ENCODE peak calls at places on chromosomes 3 and 15, in four cellular contexts. One of them, this sample, is unnamed.

GRCh38 chr3:188365978-188366698 is 212.2 kb downstream of the LPP start:
- DNase-seq in A549: peak; percentile 39
- DNase-seq in suprapubic skin: no peak
- DNase-seq in mesenchymal stem cell: peak; percentile 49
- DNase-seq in this sample: no peak

GRCh38 chr3:73484656-73485248 is 140.0 kb downstream of the PDZRN3 start:
- DNase-seq in A549: no peak
- DNase-seq in suprapubic skin: no peak
- DNase-seq in mesenchymal stem cell: no peak
- DNase-seq in this sample: no peak

GRCh38 chr3:31614162-31614921 is 81.6 kb downstream of the STT3B start:
- DNase-seq in A549: no peak
- DNase-seq in suprapubic skin: no peak
- DNase-seq in mesenchymal stem cell: no peak
- DNase-seq in this sample: no peak

GRCh38 chr3:10155658-10156057 is 9.1 kb upstream of the IRAK2 start:
- DNase-seq in A549: no peak
- DNase-seq in suprapubic skin: no peak
- DNase-seq in mesenchymal stem cell: no peak
- DNase-seq in this sample: no peak

GRCh38 chr15:59326856-59327255 is 45.8 kb downstream of the MYO1E start:
- DNase-seq in A549: no peak
- DNase-seq in suprapubic skin: no peak
- DNase-seq in mesenchymal stem cell: no peak
- DNase-seq in this sample: no peak

GRCh38 chr3:138465927-138466326 is 31.5 kb downstream of the ESYT3 start:
- DNase-seq in A549: no peak
- DNase-seq in suprapubic skin: no peak
- DNase-seq in mesenchymal stem cell: no peak
- DNase-seq in this sample: no peak

GRCh38 chr15:88250826-88251225 is 5.7 kb downstream of the NTRK3 start:
- DNase-seq in A549: no peak
- DNase-seq in suprapubic skin: no peak
- DNase-seq in mesenchymal stem cell: no peak
- DNase-seq in this sample: no peak

GRCh38 chr15:64430000-64430735 is 30.2 kb upstream of the ZNF609 start:
- DNase-seq in A549: no peak
- DNase-seq in suprapubic skin: no peak
- DNase-seq in mesenchymal stem cell: peak; percentile 83
- DNase-seq in this sample: no peak

GRCh38 chr15:35980719-35981118 is 434.8 kb upstream of the DPH6 start:
- DNase-seq in A549: peak; percentile 0
- DNase-seq in suprapubic skin: no peak
- DNase-seq in mesenchymal stem cell: peak; percentile 46
- DNase-seq in this sample: no peak

GRCh38 chr3:132265008-132265407 is 52.2 kb upstream of the ACP3 start:
- DNase-seq in A549: peak; percentile 30
- DNase-seq in suprapubic skin: no peak
- DNase-seq in mesenchymal stem cell: no peak
- DNase-seq in this sample: no peak

GRCh38 chr3:152360966-152361365 is 92.2 kb downstream of the MBNL1 start:
- DNase-seq in A549: no peak
- DNase-seq in suprapubic skin: no peak
- DNase-seq in mesenchymal stem cell: no peak
- DNase-seq in this sample: no peak

GRCh38 chr15:40344631-40345120 is 3.9 kb upstream of the CCDC9B start:
- DNase-seq in A549: peak; percentile 55
- DNase-seq in suprapubic skin: no peak
- DNase-seq in mesenchymal stem cell: peak; percentile 75
- DNase-seq in this sample: no peak

GRCh38 chr3:30221622-30222021 is 384.8 kb upstream of the TGFBR2 start:
- DNase-seq in A549: no peak
- DNase-seq in suprapubic skin: no peak
- DNase-seq in mesenchymal stem cell: peak; percentile 55
- DNase-seq in this sample: no peak

GRCh38 chr15:36814708-36815107 is 235.3 kb downstream of the CDIN1 start:
- DNase-seq in A549: peak; percentile 26
- DNase-seq in suprapubic skin: no peak
- DNase-seq in mesenchymal stem cell: no peak
- DNase-seq in this sample: no peak

GRCh38 chr15:101014921-101015841 is 96.0 kb downstream of the LRRK1 start:
- DNase-seq in A549: peak; percentile 68
- DNase-seq in suprapubic skin: peak; percentile 83
- DNase-seq in mesenchymal stem cell: peak; percentile 68
- DNase-seq in this sample: peak; percentile 81

GRCh38 chr3:73024836-73025235 is 28.2 kb downstream of the PPP4R2 start:
- DNase-seq in A549: no peak
- DNase-seq in suprapubic skin: no peak
- DNase-seq in mesenchymal stem cell: no peak
- DNase-seq in this sample: no peak

GRCh38 chr15:59197459-59197858 is 9.2 kb upstream of the LDHAL6B start:
- DNase-seq in A549: no peak
- DNase-seq in suprapubic skin: no peak
- DNase-seq in mesenchymal stem cell: no peak
- DNase-seq in this sample: no peak

GRCh38 chr3:145820175-145820574 is 340.8 kb downstream of the PLOD2 start:
- DNase-seq in A549: no peak
- DNase-seq in suprapubic skin: no peak
- DNase-seq in mesenchymal stem cell: no peak
- DNase-seq in this sample: no peak

GRCh38 chr3:45226206-45226915 is at the start of gene TMEM158:
- DNase-seq in A549: peak; percentile 45
- DNase-seq in suprapubic skin: peak; percentile 88
- DNase-seq in mesenchymal stem cell: peak; percentile 85
- DNase-seq in this sample: peak; percentile 87

GRCh38 chr15:69502470-69503045 is 49.9 kb downstream of the RPLP1 start:
- DNase-seq in A549: no peak
- DNase-seq in suprapubic skin: peak; percentile 35
- DNase-seq in mesenchymal stem cell: no peak
- DNase-seq in this sample: peak; percentile 30

GRCh38 chr3:156983559-156983958 is 157.4 kb downstream of the LEKR1 start:
- DNase-seq in A549: no peak
- DNase-seq in suprapubic skin: no peak
- DNase-seq in mesenchymal stem cell: no peak
- DNase-seq in this sample: no peak

GRCh38 chr3:59678042-59678707 is 628.4 kb upstream of the CFAP20DC start:
- DNase-seq in A549: no peak
- DNase-seq in suprapubic skin: no peak
- DNase-seq in mesenchymal stem cell: no peak
- DNase-seq in this sample: no peak

GRCh38 chr3:184175506-184175905 is 851 bp downstream of the AP2M1 start:
- DNase-seq in A549: no peak
- DNase-seq in suprapubic skin: no peak
- DNase-seq in mesenchymal stem cell: peak; percentile 4
- DNase-seq in this sample: no peak

GRCh38 chr3:126982522-126983175 is at the start of gene PLXNA1:
- DNase-seq in A549: peak; percentile 81
- DNase-seq in suprapubic skin: no peak
- DNase-seq in mesenchymal stem cell: peak; percentile 87
- DNase-seq in this sample: peak; percentile 35

GRCh38 chr3:178736300-178736699 is 200.1 kb downstream of the KCNMB2 start:
- DNase-seq in A549: no peak
- DNase-seq in suprapubic skin: no peak
- DNase-seq in mesenchymal stem cell: no peak
- DNase-seq in this sample: no peak

GRCh38 chr3:164890061-164890460 is 188.2 kb downstream of the SI start:
- DNase-seq in A549: no peak
- DNase-seq in suprapubic skin: no peak
- DNase-seq in mesenchymal stem cell: no peak
- DNase-seq in this sample: no peak

GRCh38 chr3:87771338-87772059 is 287.3 kb downstream of the CGGBP1 start:
- DNase-seq in A549: peak; percentile 57
- DNase-seq in suprapubic skin: no peak
- DNase-seq in mesenchymal stem cell: peak; percentile 7
- DNase-seq in this sample: no peak

GRCh38 chr3:38133557-38134405 is 3.1 kb downstream of the ACAA1 start:
- DNase-seq in A549: no peak
- DNase-seq in suprapubic skin: peak; percentile 58
- DNase-seq in mesenchymal stem cell: no peak
- DNase-seq in this sample: peak; percentile 50

GRCh38 chr15:28942046-28942445 is 56.3 kb downstream of the APBA2 start:
- DNase-seq in A549: no peak
- DNase-seq in suprapubic skin: peak; percentile 48
- DNase-seq in mesenchymal stem cell: no peak
- DNase-seq in this sample: peak; percentile 34

GRCh38 chr3:130967281-130967680 is 59.3 kb downstream of the ASTE1 start:
- DNase-seq in A549: no peak
- DNase-seq in suprapubic skin: no peak
- DNase-seq in mesenchymal stem cell: no peak
- DNase-seq in this sample: no peak

GRCh38 chr3:16548721-16549120 is 35.2 kb upstream of the RFTN1 start:
- DNase-seq in A549: no peak
- DNase-seq in suprapubic skin: no peak
- DNase-seq in mesenchymal stem cell: peak; percentile 21
- DNase-seq in this sample: no peak

DNA sequence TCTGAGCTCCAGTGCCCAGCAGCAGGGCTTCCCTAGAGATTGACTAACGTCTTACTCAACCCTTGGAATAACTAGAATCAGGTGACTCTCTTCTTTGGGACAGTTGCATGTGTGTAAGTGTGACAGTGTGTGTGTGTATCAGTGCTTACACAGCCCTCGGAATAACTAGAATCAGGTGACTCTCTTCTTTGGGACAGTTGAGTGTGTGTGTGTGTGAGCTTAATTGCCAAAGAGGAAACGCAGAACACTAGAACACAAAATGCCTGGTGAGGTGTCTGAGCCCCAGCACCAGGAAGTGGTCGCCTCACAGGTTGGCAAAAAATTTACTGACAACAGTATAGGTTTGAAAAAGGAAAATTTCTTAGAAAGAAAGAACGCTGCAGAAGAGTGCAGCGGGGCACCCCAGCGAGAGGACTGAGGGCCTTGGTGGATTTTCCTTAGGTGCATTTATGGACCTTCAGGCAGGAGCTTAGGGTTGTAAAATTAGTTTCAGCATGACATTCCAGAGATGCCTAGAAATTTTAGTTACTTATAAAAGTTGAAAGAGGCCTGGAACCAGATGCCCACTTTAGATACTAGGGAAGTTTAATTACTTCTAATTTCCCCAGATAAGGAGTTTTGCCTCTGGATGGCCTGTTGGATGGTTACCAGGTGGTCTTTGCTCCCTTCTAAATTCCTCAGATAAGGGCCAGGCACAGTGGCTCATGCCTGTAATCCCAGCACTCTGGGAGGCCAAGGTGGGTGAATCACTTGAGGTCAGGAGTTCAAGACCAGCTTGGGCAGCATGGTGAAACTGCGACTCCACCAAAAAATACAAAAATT is 3.7 kb upstream of the WDR82 start:
- DNase-seq in A549: no peak
- DNase-seq in suprapubic skin: no peak
- DNase-seq in mesenchymal stem cell: no peak
- DNase-seq in this sample: no peak
- H3K4me1 ChIP-seq in A549: peaks cover 58% of the 10 kb centered on the region
- H3K4me1 ChIP-seq in suprapubic skin: peaks cover 28% of the 10 kb centered on the region
- H3K4me1 ChIP-seq in mesenchymal stem cell: peaks cover 26% of the 10 kb centered on the region
- H3K4me1 ChIP-seq in this sample: peaks cover 32% of the 10 kb centered on the region

DNA sequence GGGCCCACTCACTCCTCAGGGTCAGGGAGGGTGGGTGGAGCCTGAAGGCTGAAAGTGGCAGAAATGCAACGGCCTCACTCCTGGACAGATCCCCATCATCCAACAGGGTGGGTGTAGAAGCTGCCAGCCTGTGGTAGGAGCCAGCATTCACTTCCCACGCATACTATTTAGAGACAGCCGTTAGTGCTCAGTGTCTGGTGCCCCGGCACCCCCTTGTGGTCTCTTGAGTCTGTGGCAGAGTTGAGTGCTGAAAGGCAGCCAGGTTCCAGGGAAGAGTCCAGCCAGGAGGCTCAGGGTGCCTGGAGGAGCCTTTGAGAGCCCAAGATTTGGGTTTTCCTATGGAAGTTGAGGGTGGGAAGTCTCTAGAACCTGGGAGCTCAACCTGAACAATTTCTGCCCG is 2.1 kb upstream of the GNAT1 start:
- DNase-seq in A549: peak; percentile 73
- DNase-seq in suprapubic skin: no peak
- DNase-seq in mesenchymal stem cell: peak; percentile 83
- DNase-seq in this sample: no peak
- H3K27ac ChIP-seq in A549: no peak overlapping the region
- H3K27ac ChIP-seq in suprapubic skin: no peak overlapping the region
- H3K27ac ChIP-seq in mesenchymal stem cell: no peak overlapping the region
- H3K27ac ChIP-seq in this sample: no peak overlapping the region

DNA sequence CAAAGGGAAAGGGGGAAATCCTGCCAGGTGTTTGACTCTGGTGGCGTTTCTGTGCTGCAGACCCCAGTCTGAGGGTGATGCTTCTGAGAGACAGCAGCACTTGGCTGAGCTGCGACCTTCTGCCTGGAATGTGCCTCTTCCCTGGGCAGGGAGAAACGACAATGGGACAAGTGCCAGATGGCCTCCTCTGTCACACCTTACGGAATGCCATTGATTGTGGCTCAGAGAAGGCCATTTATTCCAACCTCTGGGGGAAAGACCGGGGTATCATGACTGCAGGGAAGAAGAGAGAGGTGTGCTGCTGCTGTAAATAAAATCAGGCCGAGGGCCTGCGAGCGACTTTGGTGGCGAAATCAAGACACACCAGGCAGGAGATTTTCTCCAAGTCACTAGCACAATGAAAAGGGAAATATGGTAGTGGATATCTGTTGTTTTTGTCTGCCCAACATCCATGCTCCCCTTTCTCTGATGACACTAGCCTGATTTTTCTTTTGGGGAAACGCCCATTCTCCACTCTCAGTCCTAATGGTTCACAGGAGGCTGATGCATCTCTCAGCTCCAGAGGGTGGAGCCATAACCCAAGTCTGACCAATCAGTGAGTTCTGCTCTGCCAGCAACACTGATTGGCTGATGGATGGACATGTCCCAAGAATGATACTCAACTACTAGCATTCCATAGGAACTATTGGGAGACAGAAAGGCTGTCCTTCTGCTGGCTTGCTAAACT is 336.1 kb downstream of the FOXP1 start:
- DNase-seq in A549: peak; percentile 71
- DNase-seq in suprapubic skin: no peak
- DNase-seq in mesenchymal stem cell: no peak
- DNase-seq in this sample: peak; percentile 58
- H3K4me1 ChIP-seq in A549: peaks cover 80% of the 10 kb centered on the region
- H3K4me1 ChIP-seq in suprapubic skin: peaks cover 6% of the 10 kb centered on the region
- H3K4me1 ChIP-seq in mesenchymal stem cell: peaks cover 11% of the 10 kb centered on the region
- H3K4me1 ChIP-seq in this sample: peaks cover 21% of the 10 kb centered on the region

GRCh38 chr3:78462021-78462420 is 1305.8 kb downstream of the ROBO1 start:
- DNase-seq in A549: no peak
- DNase-seq in suprapubic skin: no peak
- DNase-seq in mesenchymal stem cell: no peak
- DNase-seq in this sample: no peak

GRCh38 chr3:78455737-78456136 is 1312.1 kb downstream of the ROBO1 start:
- DNase-seq in A549: no peak
- DNase-seq in suprapubic skin: no peak
- DNase-seq in mesenchymal stem cell: no peak
- DNase-seq in this sample: no peak

DNA sequence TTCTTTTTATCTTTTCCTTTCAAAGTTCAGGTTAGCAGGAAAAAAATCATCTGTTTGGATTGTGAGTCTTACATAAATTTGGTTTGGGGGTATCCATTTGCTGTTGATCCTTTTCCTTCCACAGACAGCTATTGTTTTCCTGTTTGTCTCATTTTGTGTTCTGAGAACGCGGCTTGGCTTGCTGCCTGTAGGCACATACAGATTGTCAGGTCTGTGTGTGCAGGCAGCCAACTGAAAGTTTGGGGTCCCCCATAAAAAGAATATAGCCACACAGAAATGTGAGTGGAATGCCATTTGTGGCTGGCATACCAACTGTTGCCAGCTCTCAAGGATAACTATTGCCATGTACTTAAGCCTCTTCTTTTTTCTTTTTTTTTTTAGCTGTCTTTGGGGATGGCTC is 1308.0 kb downstream of the ROBO1 start:
- DNase-seq in A549: no peak
- DNase-seq in suprapubic skin: no peak
- DNase-seq in mesenchymal stem cell: no peak
- DNase-seq in this sample: no peak
- H3K27ac ChIP-seq in A549: no peak overlapping the region
- H3K27ac ChIP-seq in suprapubic skin: no peak overlapping the region
- H3K27ac ChIP-seq in mesenchymal stem cell: no peak overlapping the region
- H3K27ac ChIP-seq in this sample: no peak overlapping the region